ENCODE peak calls at places on chromosome 2, in six cellular contexts. One of them, this sample, is unnamed.
A peak's percentile ranks its signal among the peaks of the same experiment; 100 is the strongest.

GRCh38 chr2:226117506-226118065 is 682.0 kb downstream of the IRS1 start:
- DNase-seq in NCI-H748 treated with DMSO at 0.1 percent for 48 hours: no peak
- DNase-seq in effector memory CD8-positive, alpha-beta T cell: no peak
- DNase-seq in NCI-H1417: no peak
- DNase-seq in sigmoid colon: no peak
- DNase-seq in stimulated activated CD8-positive, alpha-beta memory T cell treated with anti-CD3 and anti-CD28 coated beads, Interleukin-7, amount 100 ng/mL, for 48 hours: no peak
- DNase-seq in this sample: no peak

GRCh38 chr2:158120664-158121063 is 19.0 kb downstream of the UPP2 start:
- DNase-seq in NCI-H748 treated with DMSO at 0.1 percent for 48 hours: no peak
- DNase-seq in effector memory CD8-positive, alpha-beta T cell: no peak
- DNase-seq in NCI-H1417: no peak
- DNase-seq in sigmoid colon: no peak
- DNase-seq in stimulated activated CD8-positive, alpha-beta memory T cell treated with anti-CD3 and anti-CD28 coated beads, Interleukin-7, amount 100 ng/mL, for 48 hours: no peak
- DNase-seq in this sample: no peak

GRCh38 chr2:73982140-73982617 is 2.5 kb upstream of the TET3 start:
- DNase-seq in NCI-H748 treated with DMSO at 0.1 percent for 48 hours: no peak
- DNase-seq in effector memory CD8-positive, alpha-beta T cell: no peak
- DNase-seq in NCI-H1417: no peak
- DNase-seq in sigmoid colon: no peak
- DNase-seq in stimulated activated CD8-positive, alpha-beta memory T cell treated with anti-CD3 and anti-CD28 coated beads, Interleukin-7, amount 100 ng/mL, for 48 hours: no peak
- DNase-seq in this sample: no peak

GRCh38 chr2:181683518-181684453 is 3.5 kb upstream of the NEUROD1 start:
- DNase-seq in NCI-H748 treated with DMSO at 0.1 percent for 48 hours: no peak
- DNase-seq in effector memory CD8-positive, alpha-beta T cell: no peak
- DNase-seq in NCI-H1417: peak; percentile 32
- DNase-seq in sigmoid colon: peak; percentile 63
- DNase-seq in stimulated activated CD8-positive, alpha-beta memory T cell treated with anti-CD3 and anti-CD28 coated beads, Interleukin-7, amount 100 ng/mL, for 48 hours: no peak
- DNase-seq in this sample: no peak

GRCh38 chr2:202096736-202097135 is 23.7 kb downstream of the KIAA2012 start:
- DNase-seq in NCI-H748 treated with DMSO at 0.1 percent for 48 hours: no peak
- DNase-seq in effector memory CD8-positive, alpha-beta T cell: no peak
- DNase-seq in NCI-H1417: no peak
- DNase-seq in sigmoid colon: no peak
- DNase-seq in stimulated activated CD8-positive, alpha-beta memory T cell treated with anti-CD3 and anti-CD28 coated beads, Interleukin-7, amount 100 ng/mL, for 48 hours: no peak
- DNase-seq in this sample: no peak

GRCh38 chr2:101130081-101130480 is 21.1 kb downstream of the TBC1D8 start:
- DNase-seq in NCI-H748 treated with DMSO at 0.1 percent for 48 hours: no peak
- DNase-seq in effector memory CD8-positive, alpha-beta T cell: no peak
- DNase-seq in NCI-H1417: no peak
- DNase-seq in sigmoid colon: no peak
- DNase-seq in stimulated activated CD8-positive, alpha-beta memory T cell treated with anti-CD3 and anti-CD28 coated beads, Interleukin-7, amount 100 ng/mL, for 48 hours: no peak
- DNase-seq in this sample: no peak

GRCh38 chr2:9692392-9693137 is 61.8 kb upstream of the YWHAQ start:
- DNase-seq in NCI-H748 treated with DMSO at 0.1 percent for 48 hours: no peak
- DNase-seq in effector memory CD8-positive, alpha-beta T cell: peak; percentile 28
- DNase-seq in NCI-H1417: no peak
- DNase-seq in sigmoid colon: peak; percentile 60
- DNase-seq in stimulated activated CD8-positive, alpha-beta memory T cell treated with anti-CD3 and anti-CD28 coated beads, Interleukin-7, amount 100 ng/mL, for 48 hours: no peak
- DNase-seq in this sample: no peak

GRCh38 chr2:10812362-10813084 is at the start of gene PDIA6:
- DNase-seq in NCI-H748 treated with DMSO at 0.1 percent for 48 hours: peak; percentile 87
- DNase-seq in effector memory CD8-positive, alpha-beta T cell: peak; percentile 95
- DNase-seq in NCI-H1417: peak; percentile 98
- DNase-seq in sigmoid colon: peak; percentile 98
- DNase-seq in stimulated activated CD8-positive, alpha-beta memory T cell treated with anti-CD3 and anti-CD28 coated beads, Interleukin-7, amount 100 ng/mL, for 48 hours: peak; percentile 89
- DNase-seq in this sample: peak; percentile 97

GRCh38 chr2:11530864-11531451 is 2.9 kb upstream of the GREB1 start:
- DNase-seq in NCI-H748 treated with DMSO at 0.1 percent for 48 hours: no peak
- DNase-seq in effector memory CD8-positive, alpha-beta T cell: no peak
- DNase-seq in NCI-H1417: no peak
- DNase-seq in sigmoid colon: no peak
- DNase-seq in stimulated activated CD8-positive, alpha-beta memory T cell treated with anti-CD3 and anti-CD28 coated beads, Interleukin-7, amount 100 ng/mL, for 48 hours: no peak
- DNase-seq in this sample: no peak

GRCh38 chr2:240233891-240234502 is 93.5 kb upstream of the OTOS start:
- DNase-seq in NCI-H748 treated with DMSO at 0.1 percent for 48 hours: no peak
- DNase-seq in effector memory CD8-positive, alpha-beta T cell: no peak
- DNase-seq in NCI-H1417: no peak
- DNase-seq in sigmoid colon: peak; percentile 62
- DNase-seq in stimulated activated CD8-positive, alpha-beta memory T cell treated with anti-CD3 and anti-CD28 coated beads, Interleukin-7, amount 100 ng/mL, for 48 hours: no peak
- DNase-seq in this sample: no peak

GRCh38 chr2:179104736-179105135 is 54.8 kb upstream of the CCDC141 start:
- DNase-seq in NCI-H748 treated with DMSO at 0.1 percent for 48 hours: no peak
- DNase-seq in effector memory CD8-positive, alpha-beta T cell: no peak
- DNase-seq in NCI-H1417: no peak
- DNase-seq in sigmoid colon: no peak
- DNase-seq in stimulated activated CD8-positive, alpha-beta memory T cell treated with anti-CD3 and anti-CD28 coated beads, Interleukin-7, amount 100 ng/mL, for 48 hours: no peak
- DNase-seq in this sample: no peak

GRCh38 chr2:202376460-202377307 is 557 bp downstream of the BMPR2 start:
- DNase-seq in NCI-H748 treated with DMSO at 0.1 percent for 48 hours: no peak
- DNase-seq in effector memory CD8-positive, alpha-beta T cell: peak; percentile 37
- DNase-seq in NCI-H1417: peak; percentile 85
- DNase-seq in sigmoid colon: peak; percentile 75
- DNase-seq in stimulated activated CD8-positive, alpha-beta memory T cell treated with anti-CD3 and anti-CD28 coated beads, Interleukin-7, amount 100 ng/mL, for 48 hours: no peak
- DNase-seq in this sample: no peak

GRCh38 chr2:163990088-163990487 is 254.3 kb upstream of the FIGN start:
- DNase-seq in NCI-H748 treated with DMSO at 0.1 percent for 48 hours: no peak
- DNase-seq in effector memory CD8-positive, alpha-beta T cell: no peak
- DNase-seq in NCI-H1417: no peak
- DNase-seq in sigmoid colon: no peak
- DNase-seq in stimulated activated CD8-positive, alpha-beta memory T cell treated with anti-CD3 and anti-CD28 coated beads, Interleukin-7, amount 100 ng/mL, for 48 hours: no peak
- DNase-seq in this sample: no peak

GRCh38 chr2:203687161-203687560 is 19.3 kb upstream of the CD28 start:
- DNase-seq in NCI-H748 treated with DMSO at 0.1 percent for 48 hours: no peak
- DNase-seq in effector memory CD8-positive, alpha-beta T cell: no peak
- DNase-seq in NCI-H1417: no peak
- DNase-seq in sigmoid colon: no peak
- DNase-seq in stimulated activated CD8-positive, alpha-beta memory T cell treated with anti-CD3 and anti-CD28 coated beads, Interleukin-7, amount 100 ng/mL, for 48 hours: no peak
- DNase-seq in this sample: no peak

This sample was measured in right atrium auricular region.